ENCODE peak calls at places on chromosomes 11 and 22, in four cellular contexts. C is GM12878, U is HepG2, T is K562. Y is an unnamed sample.
A peak's percentile ranks its signal among the peaks of the same experiment; 100 is the strongest.

GRCh38 chr11:94876645-94877445 is 96.5 kb downstream of the CWC15 start:
- DNase-seq in C (peak; percentile 31), U (peak; percentile 9), T (peak; percentile 71), Y (no peak)

GRCh38 chr11:62359475-62359874 is 22.2 kb downstream of the ASRGL1 start:
- DNase-seq in T (peak; percentile 53), C (no peak), U (no peak), Y (no peak)

GRCh38 chr11:62546244-62546936 is at the start of gene AHNAK:
- DNase-seq in C (no peak), U (no peak), T (peak; percentile 82), Y (peak; percentile 65)

GRCh38 chr11:130650456-130651068 is 202.1 kb downstream of the ADAMTS15 start:
- DNase-seq in T (no peak), C (no peak), U (no peak), Y (no peak)

GRCh38 chr11:17163296-17163695 is 44.5 kb downstream of the PIK3C2A start:
- DNase-seq in T (no peak), C (no peak), U (no peak), Y (no peak)

GRCh38 chr22:44366372-44367310 is 53.9 kb upstream of the SHISAL1 start:
- DNase-seq in U (no peak), C (no peak), T (no peak), Y (no peak)

GRCh38 chr11:64863381-64864060 is 14.9 kb downstream of the EHD1 start:
- DNase-seq in T (no peak), U (no peak), C (no peak), Y (no peak)

GRCh38 chr22:22818861-22819855 is 68.5 kb upstream of the IGLL5 start:
- DNase-seq in C (peak; percentile 47), U (no peak), T (no peak), Y (no peak)

GRCh38 chr11:6618117-6619020 is 853 bp downstream of the TPP1 start:
- DNase-seq in C (no peak), U (peak; percentile 44), T (peak; percentile 87), Y (peak; percentile 24)

GRCh38 chr22:30441088-30441487 is 15.5 kb downstream of the MTFP1 start:
- DNase-seq in C (no peak), T (no peak), U (no peak), Y (no peak)

GRCh38 chr22:30436196-30436595 is 10.6 kb downstream of the MTFP1 start:
- DNase-seq in C (no peak), U (no peak), T (no peak), Y (no peak)

GRCh38 chr22:30439226-30439625 is 13.7 kb downstream of the MTFP1 start:
- DNase-seq in U (no peak), C (no peak), T (no peak), Y (no peak)

GRCh38 chr22:30438559-30438958 is 13.0 kb downstream of the MTFP1 start:
- DNase-seq in C (no peak), U (no peak), T (peak; percentile 21), Y (no peak)

GRCh38 chr22:30439836-30440235 is 14.3 kb downstream of the MTFP1 start:
- DNase-seq in T (no peak), U (no peak), C (no peak), Y (no peak)
- TF ChIP-seq TARDBP in T (no peak), U (no peak), C (no peak), Y (no peak)

DNA sequence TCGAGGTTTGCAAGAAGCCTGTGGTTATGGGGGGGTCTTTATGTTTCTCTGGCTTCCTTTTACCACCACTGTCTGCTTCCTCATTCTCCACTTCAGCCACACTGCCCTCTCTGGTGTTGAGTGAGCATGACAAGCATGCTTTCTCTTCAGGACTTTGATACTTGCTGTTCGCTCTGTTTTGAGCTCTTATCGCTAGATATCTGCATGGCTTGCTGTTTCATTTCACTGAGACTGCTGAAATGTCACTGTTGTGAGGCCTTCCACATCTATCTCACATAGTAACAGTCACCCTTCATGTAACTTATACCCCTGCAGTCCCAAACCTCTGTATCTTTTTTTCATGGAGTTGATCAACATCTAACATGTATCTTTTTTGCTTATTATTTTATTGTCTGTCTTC is 59.8 kb downstream of the TMEM135 start:
- DNase-seq in C (no peak), T (peak; percentile 64), U (peak; percentile 87), Y (peak; percentile 67)
- TF ChIP-seq SP1 in C (no peak), T (no peak), U (no peak), Y (no peak)

GRCh38 chr22:47120399-47120798 is 357.9 kb downstream of the TBC1D22A start:
- DNase-seq in C (no peak), T (no peak), U (no peak), Y (no peak)
- TF ChIP-seq TARDBP in C (no peak), T (no peak), U (no peak), Y (no peak)

DNA sequence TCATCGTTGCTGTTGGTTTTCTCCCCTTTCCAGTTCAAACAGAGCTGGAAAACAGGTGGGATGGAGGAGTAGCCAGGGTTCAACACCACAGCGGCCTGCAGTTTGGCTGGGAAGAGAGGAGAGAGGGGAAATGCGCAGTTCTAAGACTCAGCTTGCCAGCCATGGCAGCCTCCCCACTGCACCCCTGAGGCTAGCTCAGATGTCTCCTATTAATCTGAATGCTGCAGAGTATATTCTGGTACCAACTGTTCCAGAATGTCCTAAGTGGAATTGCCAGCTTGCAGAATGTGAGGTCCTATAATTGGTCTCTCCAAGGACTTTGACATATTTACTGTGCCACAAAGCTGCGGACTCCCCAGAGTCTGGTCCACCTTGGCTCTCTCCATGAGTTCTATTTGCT is 32.0 kb downstream of the NEFH start:
- DNase-seq in U (no peak), C (no peak), T (no peak), Y (no peak)
- TF ChIP-seq SP1 in U (no peak), C (no peak), T (no peak), Y (no peak)

DNA sequence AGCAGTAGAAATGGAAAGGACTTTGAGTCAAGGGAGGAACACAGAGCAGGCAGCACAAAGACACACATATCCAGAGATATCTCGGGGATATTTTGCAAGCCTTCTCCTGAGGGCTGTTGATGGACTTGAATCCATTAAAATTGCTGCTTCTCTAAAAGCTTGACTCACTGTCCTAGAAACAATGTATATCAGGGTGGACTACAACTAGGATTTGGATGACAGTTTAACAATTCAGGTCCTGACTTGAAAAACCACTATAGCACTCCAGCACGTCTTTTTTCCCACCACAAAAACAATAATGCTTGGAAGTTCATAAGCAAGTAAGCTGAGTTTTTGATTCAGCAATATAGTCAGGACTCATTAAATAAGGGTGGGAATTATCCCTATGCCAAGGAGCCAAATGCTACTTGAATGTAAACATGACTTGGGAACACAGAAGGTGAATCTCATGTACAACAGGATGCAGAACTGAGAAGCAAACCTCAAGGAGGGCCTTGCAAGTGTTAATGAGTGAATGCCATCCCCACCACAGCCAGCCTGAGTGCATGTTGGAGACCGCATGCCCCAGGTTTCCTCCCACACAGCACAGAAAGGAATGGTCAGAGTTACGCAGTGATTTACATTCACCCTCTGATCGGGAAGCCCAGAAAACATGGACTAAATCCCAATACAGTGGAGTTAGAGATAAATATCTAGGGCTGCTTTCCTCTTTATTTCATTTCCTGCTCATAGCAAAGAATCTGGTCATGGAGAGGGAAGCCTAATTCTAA is 98.3 kb upstream of the OR9G4 start:
- DNase-seq in C (no peak), T (no peak), U (no peak), Y (no peak)
- TF ChIP-seq TARDBP in C (no peak), T (no peak), U (no peak), Y (no peak)

DNA sequence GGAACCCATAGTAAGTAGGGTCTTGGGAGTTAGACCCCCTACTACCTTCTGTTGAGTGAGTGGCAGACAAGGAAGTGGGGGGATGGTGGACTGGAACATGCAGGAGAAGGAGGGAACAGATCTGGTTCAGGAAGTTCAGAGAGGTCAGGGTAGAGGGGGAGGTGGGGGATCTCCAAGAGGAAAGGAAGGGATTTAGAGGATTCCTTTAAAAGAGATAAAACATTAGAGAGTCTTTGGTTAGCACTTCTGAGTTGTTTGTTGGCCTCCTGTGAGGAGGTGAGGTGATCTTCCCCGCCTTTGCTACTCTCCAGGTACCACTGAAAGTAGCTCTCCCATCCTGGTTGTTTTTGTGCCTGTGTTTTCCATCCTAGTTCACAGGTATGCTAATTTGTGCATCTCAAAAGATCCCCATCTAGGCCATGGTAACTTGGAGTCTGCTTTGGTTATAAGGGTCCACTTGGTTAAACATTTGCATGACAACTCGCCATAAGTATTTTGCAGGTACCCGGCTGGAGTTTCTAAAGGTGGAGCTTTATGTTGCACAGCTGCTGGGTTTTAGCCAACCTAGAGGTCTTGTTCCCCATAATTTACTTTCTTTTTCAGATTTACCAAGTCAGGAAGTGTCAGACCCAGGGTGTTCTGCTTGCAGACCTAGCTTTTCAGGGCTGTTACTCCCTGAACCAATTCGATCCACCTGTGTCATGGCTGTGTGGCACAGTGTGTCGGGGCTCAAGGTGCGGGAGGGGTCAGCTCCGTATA is 79.3 kb upstream of the SORL1 start:
- DNase-seq in C (peak; percentile 82), U (no peak), T (no peak), Y (no peak)
- TF ChIP-seq SP1 in C (no peak), U (no peak), T (no peak), Y (no peak)

GRCh38 chr22:40347300-40347699 is 1.0 kb downstream of the ADSL start:
- DNase-seq in T (no peak), C (no peak), U (no peak), Y (no peak)

GRCh38 chr22:40348025-40348658 is 1.8 kb downstream of the ADSL start:
- DNase-seq in T (peak; percentile 56), U (peak; percentile 38), C (no peak), Y (peak; percentile 71)

GRCh38 chr22:40346178-40347064 is at the start of gene ADSL:
- DNase-seq in T (peak; percentile 89), C (peak; percentile 41), U (peak; percentile 79), Y (peak; percentile 93)

GRCh38 chr22:40345271-40345670 is 1.0 kb upstream of the ADSL start:
- DNase-seq in C (no peak), U (no peak), T (no peak), Y (no peak)

GRCh38 chr22:40345801-40346177 is 511 bp upstream of the ADSL start:
- DNase-seq in U (peak; percentile 10), C (no peak), T (peak; percentile 44), Y (peak; percentile 63)
- TF ChIP-seq TARDBP in U (no peak), C (no peak), T (no peak), Y (no peak)

DNA sequence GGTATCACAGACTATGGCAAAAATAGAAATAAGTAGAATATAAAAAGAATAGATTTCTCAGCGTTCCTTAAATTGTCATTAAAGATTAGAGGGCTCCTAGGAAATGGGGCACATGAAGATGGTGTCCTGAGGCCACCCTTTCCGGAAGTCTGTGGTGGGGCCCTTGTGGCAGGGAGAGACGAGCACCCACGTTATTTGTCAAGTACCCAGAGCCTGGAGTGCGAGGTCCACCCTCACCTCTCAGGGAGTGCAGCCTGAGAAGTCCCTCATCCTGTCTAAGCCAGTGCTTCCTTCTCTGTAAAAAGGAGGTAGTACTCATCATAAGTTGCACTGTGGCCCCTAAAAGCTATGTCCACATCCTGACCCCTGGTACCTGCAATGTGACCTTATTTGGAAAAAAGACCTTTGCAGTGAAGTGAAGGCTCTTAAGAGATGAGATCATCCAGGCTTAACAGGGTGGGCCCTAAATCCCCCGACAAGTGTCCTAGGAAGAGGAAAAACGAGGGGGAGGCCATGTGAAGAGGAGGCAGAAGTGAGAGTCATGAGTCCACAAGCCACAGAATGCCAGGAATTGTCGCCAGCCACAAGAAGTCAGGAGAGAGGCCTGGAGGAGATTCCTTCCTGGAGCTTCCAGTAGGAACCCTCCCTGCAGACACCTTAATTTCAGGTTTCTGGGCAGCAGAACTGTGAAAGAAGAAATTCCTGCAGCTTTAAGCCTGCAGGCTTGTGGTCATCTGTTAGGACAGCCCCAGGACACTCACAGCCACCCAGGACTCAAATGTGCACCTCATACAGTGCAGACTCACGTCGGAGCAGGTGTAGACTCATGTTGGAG is 76.8 kb upstream of the CCND1 start:
- DNase-seq in U (peak; percentile 22), T (no peak), C (no peak), Y (no peak)
- TF ChIP-seq SP1 in U (no peak), T (no peak), C (no peak), Y (no peak)